ENCODE peak calls at places on chromosomes 11 and 22, in nine cellular contexts. V, H, Z, A, P, U, D, W and C are unnamed samples.

GRCh38 chr22:31378123-31378522 is 21.3 kb upstream of the DRG1 start:
- DNase-seq in V (peak), A (peak), H (no peak), D (no peak), Z (no peak), W (no peak), U (no peak), P (no peak), C (no peak)

GRCh38 chr11:8765294-8765693 is 82.7 kb downstream of the RPL27A start:
- DNase-seq in H (no peak), U (peak), P (no peak), A (no peak), W (no peak), V (peak), D (no peak), Z (peak), C (no peak)

GRCh38 chr22:36123673-36124630 is 36.6 kb downstream of the APOL3 start:
- DNase-seq in U (peak), W (peak), A (peak), V (peak), P (peak), Z (peak), H (peak), D (peak), C (peak)

GRCh38 chr11:87030458-87031054 is 7.2 kb upstream of the TMEM135 start:
- DNase-seq in H (no peak), P (no peak), U (peak), Z (peak), A (no peak), D (no peak), W (no peak), V (no peak), C (peak)

GRCh38 chr11:78802058-78802633 is 227.5 kb upstream of the NARS2 start:
- DNase-seq in U (peak), P (no peak), Z (no peak), D (no peak), W (no peak), H (no peak), A (no peak), V (peak), C (no peak)

GRCh38 chr22:35963237-35963810 is 65.3 kb downstream of the RBFOX2 start:
- DNase-seq in W (no peak), Z (no peak), D (no peak), H (no peak), P (no peak), A (no peak), V (no peak), U (no peak), C (no peak)

GRCh38 chr22:33050614-33051230 is 7.5 kb downstream of the SYN3 start:
- DNase-seq in A (no peak), Z (no peak), H (no peak), V (no peak), P (no peak), D (no peak), U (no peak), W (no peak), C (no peak)

GRCh38 chr11:68940651-68941323 is 37.1 kb downstream of the IGHMBP2 start:
- DNase-seq in P (no peak), U (no peak), D (no peak), V (no peak), W (no peak), Z (no peak), H (no peak), A (no peak), C (no peak)

GRCh38 chr11:69144719-69145365 is 10.9 kb upstream of the SMIM38 start:
- DNase-seq in W (no peak), D (no peak), V (peak), A (peak), U (no peak), Z (no peak), P (no peak), H (no peak), C (no peak)

GRCh38 chr11:111112614-111113013 is 132.9 kb upstream of the POU2AF2 start:
- DNase-seq in V (no peak), H (no peak), U (no peak), A (no peak), P (no peak), D (no peak), W (no peak), Z (no peak), C (no peak)

GRCh38 chr11:124865181-124865901 is at the start of gene ROBO3:
- DNase-seq in A (no peak), P (no peak), U (no peak), Z (no peak), W (no peak), V (no peak), D (no peak), H (no peak), C (no peak)

GRCh38 chr11:61667684-61668320 is 12.4 kb upstream of the DAGLA start:
- DNase-seq in A (no peak), V (no peak), U (no peak), P (no peak), H (no peak), W (no peak), Z (no peak), D (no peak), C (no peak)

GRCh38 chr22:47055921-47056320 is 293.5 kb downstream of the TBC1D22A start:
- DNase-seq in H (peak), U (no peak), V (no peak), A (no peak), P (no peak), D (peak), Z (no peak), W (peak), C (no peak)

GRCh38 chr11:2156416-2157182 is 4.4 kb downstream of the INS start:
- DNase-seq in H (peak), P (peak), U (peak), W (peak), V (peak), D (peak), Z (peak), A (no peak), C (peak)

GRCh38 chr11:58622344-58622743 is at the start of gene CNTF:
- DNase-seq in A (no peak), Z (peak), W (no peak), D (no peak), U (no peak), H (no peak), P (no peak), V (peak), C (peak)

GRCh38 chr11:33893711-33894401 is 2.0 kb upstream of the LMO2 start:
- DNase-seq in V (peak), W (no peak), A (no peak), Z (peak), P (no peak), D (no peak), U (no peak), H (no peak), C (peak)

GRCh38 chr11:96388891-96389603 is 665 bp downstream of the CCDC82 start:
- DNase-seq in Z (peak), U (peak), A (no peak), H (no peak), W (no peak), V (no peak), D (no peak), P (no peak), C (no peak)

GRCh38 chr22:40634119-40634903 is 2.2 kb downstream of the MRTFA start:
- DNase-seq in Z (no peak), H (no peak), V (no peak), P (no peak), U (no peak), A (no peak), D (no peak), W (no peak), C (no peak)

GRCh38 chr11:27315816-27316215 is 47.2 kb downstream of the CCDC34 start:
- DNase-seq in H (no peak), U (no peak), D (no peak), Z (no peak), A (no peak), V (no peak), P (no peak), W (no peak), C (no peak)

GRCh38 chr11:65611028-65611757 is 2.8 kb downstream of the MAP3K11 start:
- DNase-seq in U (no peak), V (no peak), D (peak), W (peak), A (no peak), P (no peak), H (no peak), Z (peak), C (no peak)

GRCh38 chr11:86508604-86509471 is 134.2 kb downstream of the CCDC81 start:
- DNase-seq in V (no peak), W (no peak), A (no peak), Z (peak), P (no peak), D (no peak), H (peak), U (peak), C (no peak)